ENCODE peak calls at places on chromosomes 7 and 10, in seven cellular contexts. One of them, this sample, is unnamed.

GRCh38 chr7:134464496-134464895 is 5.6 kb upstream of the AKR1B1 start:
- DNase-seq in astrocyte of the spinal cord: no peak
- DNase-seq in neural crest cell: no peak
- DNase-seq in nucleus accumbens: no peak
- DNase-seq in DMS53: no peak
- DNase-seq in brain microvascular endothelial cell: no peak
- DNase-seq in activated T-cell treated with anti-CD3 and anti-CD28 coated beads, Interleukin-2, amount 50 U/mL, for 72 hours: no peak
- DNase-seq in this sample: no peak

GRCh38 chr10:100728928-100729876 is 16.2 kb upstream of the PAX2 start:
- DNase-seq in astrocyte of the spinal cord: no peak
- DNase-seq in neural crest cell: no peak
- DNase-seq in nucleus accumbens: no peak
- DNase-seq in DMS53: no peak
- DNase-seq in brain microvascular endothelial cell: no peak
- DNase-seq in activated T-cell treated with anti-CD3 and anti-CD28 coated beads, Interleukin-2, amount 50 U/mL, for 72 hours: peak
- DNase-seq in this sample: no peak

GRCh38 chr10:70178139-70178725 is 7.9 kb upstream of the SAR1A start:
- DNase-seq in astrocyte of the spinal cord: no peak
- DNase-seq in neural crest cell: no peak
- DNase-seq in nucleus accumbens: no peak
- DNase-seq in DMS53: no peak
- DNase-seq in brain microvascular endothelial cell: no peak
- DNase-seq in activated T-cell treated with anti-CD3 and anti-CD28 coated beads, Interleukin-2, amount 50 U/mL, for 72 hours: no peak
- DNase-seq in this sample: no peak

GRCh38 chr7:155237297-155237696 is 60.4 kb upstream of the INSIG1 start:
- DNase-seq in astrocyte of the spinal cord: no peak
- DNase-seq in neural crest cell: no peak
- DNase-seq in nucleus accumbens: no peak
- DNase-seq in DMS53: no peak
- DNase-seq in brain microvascular endothelial cell: no peak
- DNase-seq in activated T-cell treated with anti-CD3 and anti-CD28 coated beads, Interleukin-2, amount 50 U/mL, for 72 hours: no peak
- DNase-seq in this sample: no peak

GRCh38 chr10:2839081-2839725 is 228.1 kb upstream of the PFKP start:
- DNase-seq in astrocyte of the spinal cord: no peak
- DNase-seq in neural crest cell: peak
- DNase-seq in nucleus accumbens: no peak
- DNase-seq in DMS53: peak
- DNase-seq in brain microvascular endothelial cell: no peak
- DNase-seq in activated T-cell treated with anti-CD3 and anti-CD28 coated beads, Interleukin-2, amount 50 U/mL, for 72 hours: peak
- DNase-seq in this sample: no peak

GRCh38 chr7:94174375-94174774 is 170.2 kb upstream of the BET1 start:
- DNase-seq in astrocyte of the spinal cord: no peak
- DNase-seq in neural crest cell: no peak
- DNase-seq in nucleus accumbens: no peak
- DNase-seq in DMS53: no peak
- DNase-seq in brain microvascular endothelial cell: no peak
- DNase-seq in activated T-cell treated with anti-CD3 and anti-CD28 coated beads, Interleukin-2, amount 50 U/mL, for 72 hours: no peak
- DNase-seq in this sample: no peak

GRCh38 chr10:15370741-15371701 is at the start of gene FAM171A1:
- DNase-seq in astrocyte of the spinal cord: peak
- DNase-seq in neural crest cell: peak
- DNase-seq in nucleus accumbens: peak
- DNase-seq in DMS53: peak
- DNase-seq in brain microvascular endothelial cell: no peak
- DNase-seq in activated T-cell treated with anti-CD3 and anti-CD28 coated beads, Interleukin-2, amount 50 U/mL, for 72 hours: peak
- DNase-seq in this sample: no peak

GRCh38 chr10:34758447-34758996 is 56.6 kb downstream of the PARD3 start:
- DNase-seq in astrocyte of the spinal cord: peak
- DNase-seq in neural crest cell: no peak
- DNase-seq in nucleus accumbens: no peak
- DNase-seq in DMS53: peak
- DNase-seq in brain microvascular endothelial cell: peak
- DNase-seq in activated T-cell treated with anti-CD3 and anti-CD28 coated beads, Interleukin-2, amount 50 U/mL, for 72 hours: no peak
- DNase-seq in this sample: peak

GRCh38 chr7:13185139-13185538 is 497.7 kb downstream of the ARL4A start:
- DNase-seq in astrocyte of the spinal cord: no peak
- DNase-seq in neural crest cell: no peak
- DNase-seq in nucleus accumbens: no peak
- DNase-seq in DMS53: no peak
- DNase-seq in brain microvascular endothelial cell: no peak
- DNase-seq in activated T-cell treated with anti-CD3 and anti-CD28 coated beads, Interleukin-2, amount 50 U/mL, for 72 hours: no peak
- DNase-seq in this sample: no peak

GRCh38 chr7:133941496-133941895 is 185.6 kb upstream of the LRGUK start:
- DNase-seq in astrocyte of the spinal cord: peak
- DNase-seq in neural crest cell: no peak
- DNase-seq in nucleus accumbens: no peak
- DNase-seq in DMS53: no peak
- DNase-seq in brain microvascular endothelial cell: peak
- DNase-seq in activated T-cell treated with anti-CD3 and anti-CD28 coated beads, Interleukin-2, amount 50 U/mL, for 72 hours: no peak
- DNase-seq in this sample: peak

GRCh38 chr10:110076559-110077318 is 69.0 kb downstream of the ADD3 start:
- DNase-seq in astrocyte of the spinal cord: peak
- DNase-seq in neural crest cell: no peak
- DNase-seq in nucleus accumbens: no peak
- DNase-seq in DMS53: no peak
- DNase-seq in brain microvascular endothelial cell: peak
- DNase-seq in activated T-cell treated with anti-CD3 and anti-CD28 coated beads, Interleukin-2, amount 50 U/mL, for 72 hours: peak
- DNase-seq in this sample: peak

GRCh38 chr7:39651262-39651661 is 27.9 kb downstream of the RALA start:
- DNase-seq in astrocyte of the spinal cord: peak
- DNase-seq in neural crest cell: no peak
- DNase-seq in nucleus accumbens: no peak
- DNase-seq in DMS53: no peak
- DNase-seq in brain microvascular endothelial cell: peak
- DNase-seq in activated T-cell treated with anti-CD3 and anti-CD28 coated beads, Interleukin-2, amount 50 U/mL, for 72 hours: no peak
- DNase-seq in this sample: no peak

GRCh38 chr10:110993024-110993693 is 73.8 kb downstream of the SHOC2 start:
- DNase-seq in astrocyte of the spinal cord: peak
- DNase-seq in neural crest cell: no peak
- DNase-seq in nucleus accumbens: no peak
- DNase-seq in DMS53: no peak
- DNase-seq in brain microvascular endothelial cell: peak
- DNase-seq in activated T-cell treated with anti-CD3 and anti-CD28 coated beads, Interleukin-2, amount 50 U/mL, for 72 hours: peak
- DNase-seq in this sample: peak

GRCh38 chr7:28432105-28432504 is 19.8 kb downstream of the CREB5 start:
- DNase-seq in astrocyte of the spinal cord: no peak
- DNase-seq in neural crest cell: no peak
- DNase-seq in nucleus accumbens: no peak
- DNase-seq in DMS53: no peak
- DNase-seq in brain microvascular endothelial cell: no peak
- DNase-seq in activated T-cell treated with anti-CD3 and anti-CD28 coated beads, Interleukin-2, amount 50 U/mL, for 72 hours: no peak
- DNase-seq in this sample: no peak

GRCh38 chr7:151060416-151061234 is 1.2 kb downstream of the SLC4A2 start:
- DNase-seq in astrocyte of the spinal cord: peak
- DNase-seq in neural crest cell: no peak
- DNase-seq in nucleus accumbens: no peak
- DNase-seq in DMS53: peak
- DNase-seq in brain microvascular endothelial cell: no peak
- DNase-seq in activated T-cell treated with anti-CD3 and anti-CD28 coated beads, Interleukin-2, amount 50 U/mL, for 72 hours: no peak
- DNase-seq in this sample: no peak

GRCh38 chr10:90787906-90788491 is 69.8 kb downstream of the HTR7 start:
- DNase-seq in astrocyte of the spinal cord: peak
- DNase-seq in neural crest cell: peak
- DNase-seq in nucleus accumbens: no peak
- DNase-seq in DMS53: peak
- DNase-seq in brain microvascular endothelial cell: peak
- DNase-seq in activated T-cell treated with anti-CD3 and anti-CD28 coated beads, Interleukin-2, amount 50 U/mL, for 72 hours: peak
- DNase-seq in this sample: no peak

GRCh38 chr7:143884978-143885559 is 16.9 kb downstream of the TCAF1 start:
- DNase-seq in astrocyte of the spinal cord: peak
- DNase-seq in neural crest cell: peak
- DNase-seq in nucleus accumbens: peak
- DNase-seq in DMS53: no peak
- DNase-seq in brain microvascular endothelial cell: peak
- DNase-seq in activated T-cell treated with anti-CD3 and anti-CD28 coated beads, Interleukin-2, amount 50 U/mL, for 72 hours: peak
- DNase-seq in this sample: no peak

GRCh38 chr7:21923663-21924062 is 22.0 kb downstream of the CDCA7L start:
- DNase-seq in astrocyte of the spinal cord: peak
- DNase-seq in neural crest cell: no peak
- DNase-seq in nucleus accumbens: no peak
- DNase-seq in DMS53: peak
- DNase-seq in brain microvascular endothelial cell: peak
- DNase-seq in activated T-cell treated with anti-CD3 and anti-CD28 coated beads, Interleukin-2, amount 50 U/mL, for 72 hours: no peak
- DNase-seq in this sample: no peak

GRCh38 chr7:28005075-28005847 is 175.3 kb downstream of the JAZF1 start:
- DNase-seq in astrocyte of the spinal cord: peak
- DNase-seq in neural crest cell: no peak
- DNase-seq in nucleus accumbens: no peak
- DNase-seq in DMS53: no peak
- DNase-seq in brain microvascular endothelial cell: no peak
- DNase-seq in activated T-cell treated with anti-CD3 and anti-CD28 coated beads, Interleukin-2, amount 50 U/mL, for 72 hours: no peak
- DNase-seq in this sample: no peak

GRCh38 chr10:80460399-80461207 is 6.5 kb downstream of the TSPAN14 start:
- DNase-seq in astrocyte of the spinal cord: peak
- DNase-seq in neural crest cell: no peak
- DNase-seq in nucleus accumbens: no peak
- DNase-seq in DMS53: peak
- DNase-seq in brain microvascular endothelial cell: no peak
- DNase-seq in activated T-cell treated with anti-CD3 and anti-CD28 coated beads, Interleukin-2, amount 50 U/mL, for 72 hours: no peak
- DNase-seq in this sample: no peak

GRCh38 chr10:14486777-14487510 is 156.2 kb upstream of the FRMD4A start:
- DNase-seq in astrocyte of the spinal cord: peak
- DNase-seq in neural crest cell: no peak
- DNase-seq in nucleus accumbens: no peak
- DNase-seq in DMS53: peak
- DNase-seq in brain microvascular endothelial cell: no peak
- DNase-seq in activated T-cell treated with anti-CD3 and anti-CD28 coated beads, Interleukin-2, amount 50 U/mL, for 72 hours: no peak
- DNase-seq in this sample: no peak

GRCh38 chr10:69439350-69439739 is 11.9 kb upstream of the TSPAN15 start:
- DNase-seq in astrocyte of the spinal cord: no peak
- DNase-seq in neural crest cell: no peak
- DNase-seq in nucleus accumbens: peak
- DNase-seq in DMS53: peak
- DNase-seq in brain microvascular endothelial cell: no peak
- DNase-seq in activated T-cell treated with anti-CD3 and anti-CD28 coated beads, Interleukin-2, amount 50 U/mL, for 72 hours: no peak
- DNase-seq in this sample: no peak

GRCh38 chr10:75429159-75429827 is 2.1 kb upstream of the LRMDA start:
- DNase-seq in astrocyte of the spinal cord: no peak
- DNase-seq in neural crest cell: no peak
- DNase-seq in nucleus accumbens: no peak
- DNase-seq in DMS53: no peak
- DNase-seq in brain microvascular endothelial cell: no peak
- DNase-seq in activated T-cell treated with anti-CD3 and anti-CD28 coated beads, Interleukin-2, amount 50 U/mL, for 72 hours: no peak
- DNase-seq in this sample: no peak

GRCh38 chr10:45627412-45628048 is 45.0 kb downstream of the ZFAND4 start:
- DNase-seq in astrocyte of the spinal cord: no peak
- DNase-seq in neural crest cell: no peak
- DNase-seq in nucleus accumbens: no peak
- DNase-seq in DMS53: no peak
- DNase-seq in brain microvascular endothelial cell: no peak
- DNase-seq in activated T-cell treated with anti-CD3 and anti-CD28 coated beads, Interleukin-2, amount 50 U/mL, for 72 hours: no peak
- DNase-seq in this sample: no peak

GRCh38 chr10:13349776-13350274 is 1.7 kb upstream of the SEPHS1 start:
- DNase-seq in astrocyte of the spinal cord: peak
- DNase-seq in neural crest cell: peak
- DNase-seq in nucleus accumbens: no peak
- DNase-seq in DMS53: peak
- DNase-seq in brain microvascular endothelial cell: peak
- DNase-seq in activated T-cell treated with anti-CD3 and anti-CD28 coated beads, Interleukin-2, amount 50 U/mL, for 72 hours: peak
- DNase-seq in this sample: peak

GRCh38 chr7:73706122-73707044 is 13.1 kb downstream of the STX1A start:
- DNase-seq in astrocyte of the spinal cord: peak
- DNase-seq in neural crest cell: no peak
- DNase-seq in nucleus accumbens: no peak
- DNase-seq in DMS53: peak
- DNase-seq in brain microvascular endothelial cell: peak
- DNase-seq in activated T-cell treated with anti-CD3 and anti-CD28 coated beads, Interleukin-2, amount 50 U/mL, for 72 hours: peak
- DNase-seq in this sample: no peak

GRCh38 chr7:93914581-93915066 is 6.9 kb upstream of the GNG11 start:
- DNase-seq in astrocyte of the spinal cord: peak
- DNase-seq in neural crest cell: no peak
- DNase-seq in nucleus accumbens: no peak
- DNase-seq in DMS53: no peak
- DNase-seq in brain microvascular endothelial cell: no peak
- DNase-seq in activated T-cell treated with anti-CD3 and anti-CD28 coated beads, Interleukin-2, amount 50 U/mL, for 72 hours: no peak
- DNase-seq in this sample: no peak

GRCh38 chr10:90288403-90288933 is 569.4 kb downstream of the HTR7 start:
- DNase-seq in astrocyte of the spinal cord: peak
- DNase-seq in neural crest cell: no peak
- DNase-seq in nucleus accumbens: no peak
- DNase-seq in DMS53: peak
- DNase-seq in brain microvascular endothelial cell: peak
- DNase-seq in activated T-cell treated with anti-CD3 and anti-CD28 coated beads, Interleukin-2, amount 50 U/mL, for 72 hours: no peak
- DNase-seq in this sample: no peak

GRCh38 chr10:75165684-75166622 is 44.6 kb upstream of the VDAC2 start:
- DNase-seq in astrocyte of the spinal cord: peak
- DNase-seq in neural crest cell: no peak
- DNase-seq in nucleus accumbens: no peak
- DNase-seq in DMS53: peak
- DNase-seq in brain microvascular endothelial cell: no peak
- DNase-seq in activated T-cell treated with anti-CD3 and anti-CD28 coated beads, Interleukin-2, amount 50 U/mL, for 72 hours: peak
- DNase-seq in this sample: no peak

This sample was measured in skeletal muscle cell.